ENCODE peak calls at places on chromosome 11, in six cellular contexts. O is thyroid gland, J is lower leg skin, E is A549, M is heart left ventricle, Z is sigmoid colon. U is an unnamed sample.

GRCh38 chr11:1766719-1767398 is 3.1 kb upstream of the CTSD start:
- DNase-seq in O (no peak), J (peak), E (no peak), M (no peak), Z (peak), U (no peak)

GRCh38 chr11:66745356-66746235 is 16.6 kb upstream of the SPTBN2 start:
- DNase-seq in O (peak), J (peak), E (peak), M (no peak), Z (no peak), U (no peak)

GRCh38 chr11:117146521-117146920 is 2.4 kb downstream of the PAFAH1B2 start:
- DNase-seq in O (no peak), J (no peak), E (no peak), M (no peak), Z (no peak), U (no peak)

GRCh38 chr11:29260939-29261705 is 755.7 kb downstream of the KCNA4 start:
- DNase-seq in O (no peak), J (no peak), E (peak), M (no peak), Z (no peak), U (no peak)

GRCh38 chr11:93525601-93526000 is 17.6 kb downstream of the SMCO4 start:
- DNase-seq in O (no peak), J (no peak), E (no peak), M (peak), Z (no peak), U (no peak)

GRCh38 chr11:66568124-66568916 is at the start of gene CTSF:
- DNase-seq in O (peak), J (peak), E (peak), M (peak), Z (peak), U (no peak)

GRCh38 chr11:61618991-61619390 is 38.1 kb upstream of the SYT7 start:
- DNase-seq in O (no peak), J (no peak), E (no peak), M (no peak), Z (no peak), U (no peak)

GRCh38 chr11:45880772-45881570 is 4.5 kb upstream of the MAPK8IP1 start:
- DNase-seq in O (no peak), J (no peak), E (no peak), M (no peak), Z (peak), U (no peak)

GRCh38 chr11:134261626-134262488 is 8.5 kb downstream of the ACAD8 start:
- DNase-seq in O (no peak), J (no peak), E (peak), M (no peak), Z (no peak), U (no peak)

GRCh38 chr11:69530278-69531070 is 49.0 kb downstream of the LINC01488 start:
- DNase-seq in O (no peak), J (peak), E (no peak), M (no peak), Z (peak), U (no peak)

GRCh38 chr11:115965754-115966504 is 461.7 kb upstream of the CADM1 start:
- DNase-seq in O (peak), J (no peak), E (no peak), M (peak), Z (no peak), U (no peak)

GRCh38 chr11:131111775-131112174 is 195.5 kb upstream of the SNX19 start:
- DNase-seq in O (no peak), J (no peak), E (no peak), M (no peak), Z (no peak), U (no peak)

GRCh38 chr11:131109256-131109655 is 193.0 kb upstream of the SNX19 start:
- DNase-seq in O (no peak), J (no peak), E (no peak), M (no peak), Z (no peak), U (no peak)

GRCh38 chr11:131108780-131109179 is 192.5 kb upstream of the SNX19 start:
- DNase-seq in O (no peak), J (no peak), E (no peak), M (no peak), Z (no peak), U (no peak)
- TF ChIP-seq POLR2A in O (no peak), J (no peak), E (no peak), M (no peak), Z (no peak), U (no peak)

GRCh38 chr11:105466582-105467228 is 143.2 kb upstream of the GRIA4 start:
- DNase-seq in O (peak), J (no peak), E (no peak), M (no peak), Z (no peak), U (no peak)

GRCh38 chr11:105468154-105468553 is 141.7 kb upstream of the GRIA4 start:
- DNase-seq in O (no peak), J (no peak), E (no peak), M (no peak), Z (no peak), U (no peak)

GRCh38 chr11:105469931-105470330 is 139.9 kb upstream of the GRIA4 start:
- DNase-seq in O (no peak), J (no peak), E (no peak), M (no peak), Z (no peak), U (no peak)
- TF ChIP-seq POLR2A in O (no peak), J (no peak), E (no peak), M (no peak), Z (no peak), U (no peak)

GRCh38 chr11:72418834-72419560 is 15.3 kb downstream of the CLPB start:
- DNase-seq in O (no peak), J (peak), E (no peak), M (no peak), Z (peak), U (no peak)

GRCh38 chr11:72423840-72424239 is 10.5 kb downstream of the CLPB start:
- DNase-seq in O (no peak), J (peak), E (no peak), M (no peak), Z (no peak), U (no peak)

GRCh38 chr11:72425053-72425980 is 9.0 kb downstream of the CLPB start:
- DNase-seq in O (no peak), J (no peak), E (no peak), M (no peak), Z (peak), U (no peak)

GRCh38 chr11:72421351-72421750 is 13.0 kb downstream of the CLPB start:
- DNase-seq in O (no peak), J (peak), E (no peak), M (no peak), Z (peak), U (no peak)

DNA sequence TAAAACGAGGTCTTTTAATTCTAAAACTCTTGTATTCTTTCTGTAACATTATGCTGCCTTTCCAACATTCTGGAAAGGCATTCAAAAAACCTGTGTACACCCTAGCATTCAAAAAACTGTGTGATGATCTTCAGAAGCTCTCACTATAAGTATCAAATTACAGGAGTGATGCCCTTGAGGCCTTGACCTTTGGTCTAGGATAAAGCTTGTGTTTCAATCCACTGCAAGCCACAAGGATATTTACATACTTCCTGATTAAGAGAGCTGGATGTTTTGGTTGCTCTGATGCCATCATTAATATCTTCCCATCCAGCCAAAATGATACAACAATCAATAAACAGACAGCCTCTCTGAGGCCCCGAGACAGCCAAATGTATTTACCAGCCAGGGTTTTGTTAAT is 11.9 kb downstream of the CLPB start:
- DNase-seq in O (no peak), J (no peak), E (no peak), M (no peak), Z (no peak), U (no peak)
- TF ChIP-seq POLR2A in O (no peak), J (no peak), E (no peak), M (no peak), Z (no peak), U (no peak)

DNA sequence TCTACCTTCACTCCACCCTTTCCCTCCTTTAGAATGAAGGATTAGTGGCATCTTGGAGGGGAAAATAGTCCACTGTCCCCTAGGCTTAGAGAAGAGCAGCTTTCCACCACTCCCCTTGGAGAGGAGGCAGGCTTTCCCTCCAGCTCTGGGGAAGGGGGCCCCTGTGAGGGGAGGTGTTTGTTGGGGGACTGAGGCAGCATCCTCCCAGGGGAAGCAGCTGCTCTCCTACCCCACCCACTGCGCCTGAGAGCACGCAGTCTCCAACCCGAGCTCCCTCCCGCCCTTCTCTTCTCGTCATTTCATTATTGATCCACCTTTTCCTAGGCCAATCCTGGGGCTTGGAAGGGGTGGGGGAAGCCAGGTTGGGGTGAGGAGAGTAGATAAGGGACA is 1.4 kb downstream of the KMT2A start:
- DNase-seq in O (peak), J (peak), E (no peak), M (peak), Z (peak), U (no peak)
- TF ChIP-seq POLR2A in O (no peak), J (no peak), E (no peak), M (no peak), Z (no peak), U (no peak)

DNA sequence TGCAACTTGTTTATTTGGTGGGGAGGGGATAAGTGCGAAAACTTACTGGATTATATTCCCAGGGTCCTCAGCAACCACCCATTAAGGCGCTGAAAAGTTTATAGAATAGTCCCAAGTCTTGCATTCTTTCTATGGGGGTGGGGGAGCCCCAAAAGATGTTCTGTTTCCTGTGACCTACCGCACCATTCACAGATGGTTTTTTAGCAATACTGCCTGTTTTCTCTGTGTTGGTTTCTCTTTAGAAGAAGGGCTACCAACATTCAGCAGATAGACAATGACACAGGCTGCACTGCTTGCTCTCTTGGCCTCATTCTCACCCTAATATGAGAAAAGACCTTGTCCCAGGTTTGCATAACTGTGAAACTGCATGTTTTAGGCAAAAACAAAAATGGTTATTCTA is 86.5 kb downstream of the FAM76B start:
- DNase-seq in O (no peak), J (no peak), E (no peak), M (no peak), Z (no peak), U (no peak)
- TF ChIP-seq POLR2A in O (no peak), J (no peak), E (no peak), M (no peak), Z (no peak), U (no peak)

GRCh38 chr11:8321876-8322275 is 58.2 kb upstream of the LMO1 start:
- DNase-seq in O (no peak), J (no peak), E (no peak), M (no peak), Z (peak), U (no peak)
- TF ChIP-seq POLR2A in O (no peak), J (no peak), E (no peak), M (no peak), Z (no peak), U (no peak)

GRCh38 chr11:47216141-47216798 is 1.5 kb downstream of the DDB2 start:
- DNase-seq in O (peak), J (peak), E (peak), M (peak), Z (no peak), U (no peak)

GRCh38 chr11:47208628-47209027 is 6.1 kb upstream of the DDB2 start:
- DNase-seq in O (no peak), J (no peak), E (no peak), M (no peak), Z (no peak), U (no peak)

GRCh38 chr11:47212938-47213337 is 1.8 kb upstream of the DDB2 start:
- DNase-seq in O (no peak), J (no peak), E (no peak), M (no peak), Z (no peak), U (no peak)

GRCh38 chr11:47215366-47215925 is 672 bp downstream of the DDB2 start:
- DNase-seq in O (no peak), J (no peak), E (peak), M (no peak), Z (no peak), U (no peak)

GRCh38 chr11:47213985-47214564 is 699 bp upstream of the DDB2 start:
- DNase-seq in O (peak), J (peak), E (peak), M (peak), Z (peak), U (no peak)
- TF ChIP-seq POLR2A in O (peak), J (peak), E (peak), M (no peak), Z (peak), U (peak)

GRCh38 chr11:72112541-72113136 is at the start of gene ANAPC15:
- DNase-seq in O (peak), J (peak), E (peak), M (peak), Z (peak), U (no peak)
- TF ChIP-seq POLR2A in O (peak), J (peak), E (peak), M (no peak), Z (peak), U (no peak)

GRCh38 chr11:58579192-58580129 is 598 bp downstream of the ZFP91 start:
- DNase-seq in O (peak), J (peak), E (peak), M (peak), Z (peak), U (no peak)
- TF ChIP-seq POLR2A in O (peak), J (peak), E (peak), M (no peak), Z (peak), U (peak)